ENCODE peak calls at places on chromosome 7, in four cellular contexts. One of them, this sample, is unnamed.

GRCh38 chr7:40298421-40298820 is 163.6 kb downstream of the SUGCT start:
- DNase-seq in caudate nucleus: no peak
- DNase-seq in lung: no peak
- DNase-seq in stimulated activated CD4-positive, alpha-beta T cell treated with anti-CD3 and anti-CD28 coated beads, TNF-alpha, amount 100 ng/mL, for 1 hour: no peak
- DNase-seq in this sample: no peak

GRCh38 chr7:87495366-87495765 is 19.9 kb upstream of the ABCB4 start:
- DNase-seq in lung: no peak
- DNase-seq in caudate nucleus: no peak
- DNase-seq in stimulated activated CD4-positive, alpha-beta T cell treated with anti-CD3 and anti-CD28 coated beads, TNF-alpha, amount 100 ng/mL, for 1 hour: no peak
- DNase-seq in this sample: no peak

GRCh38 chr7:70571986-70572385 is 560.0 kb upstream of the GALNT17 start:
- DNase-seq in caudate nucleus: no peak
- DNase-seq in lung: no peak
- DNase-seq in stimulated activated CD4-positive, alpha-beta T cell treated with anti-CD3 and anti-CD28 coated beads, TNF-alpha, amount 100 ng/mL, for 1 hour: no peak
- DNase-seq in this sample: no peak

GRCh38 chr7:87565877-87566276 is 34.8 kb downstream of the ABCB1 start:
- DNase-seq in stimulated activated CD4-positive, alpha-beta T cell treated with anti-CD3 and anti-CD28 coated beads, TNF-alpha, amount 100 ng/mL, for 1 hour: no peak
- DNase-seq in caudate nucleus: no peak
- DNase-seq in lung: no peak
- DNase-seq in this sample: no peak

GRCh38 chr7:130473289-130473688 is 18.6 kb upstream of the MEST start:
- DNase-seq in stimulated activated CD4-positive, alpha-beta T cell treated with anti-CD3 and anti-CD28 coated beads, TNF-alpha, amount 100 ng/mL, for 1 hour: no peak
- DNase-seq in lung: no peak
- DNase-seq in caudate nucleus: no peak
- DNase-seq in this sample: no peak

GRCh38 chr7:35251606-35252310 is 2.1 kb downstream of the TBX20 start:
- DNase-seq in caudate nucleus: no peak
- DNase-seq in lung: no peak
- DNase-seq in stimulated activated CD4-positive, alpha-beta T cell treated with anti-CD3 and anti-CD28 coated beads, TNF-alpha, amount 100 ng/mL, for 1 hour: no peak
- DNase-seq in this sample: no peak

GRCh38 chr7:518630-519428 is 817 bp downstream of the PDGFA start:
- DNase-seq in caudate nucleus: peak; percentile 49
- DNase-seq in lung: peak; percentile 82
- DNase-seq in stimulated activated CD4-positive, alpha-beta T cell treated with anti-CD3 and anti-CD28 coated beads, TNF-alpha, amount 100 ng/mL, for 1 hour: peak; percentile 37
- DNase-seq in this sample: peak; percentile 91

GRCh38 chr7:24869572-24869971 is 110.4 kb downstream of the OSBPL3 start:
- DNase-seq in stimulated activated CD4-positive, alpha-beta T cell treated with anti-CD3 and anti-CD28 coated beads, TNF-alpha, amount 100 ng/mL, for 1 hour: no peak
- DNase-seq in lung: no peak
- DNase-seq in caudate nucleus: no peak
- DNase-seq in this sample: no peak

GRCh38 chr7:112752576-112752975 is 37.6 kb downstream of the TMEM168 start:
- DNase-seq in lung: no peak
- DNase-seq in caudate nucleus: no peak
- DNase-seq in stimulated activated CD4-positive, alpha-beta T cell treated with anti-CD3 and anti-CD28 coated beads, TNF-alpha, amount 100 ng/mL, for 1 hour: no peak
- DNase-seq in this sample: no peak

GRCh38 chr7:104153287-104153686 is 54.5 kb downstream of the ORC5 start:
- DNase-seq in stimulated activated CD4-positive, alpha-beta T cell treated with anti-CD3 and anti-CD28 coated beads, TNF-alpha, amount 100 ng/mL, for 1 hour: no peak
- DNase-seq in caudate nucleus: no peak
- DNase-seq in lung: no peak
- DNase-seq in this sample: no peak

GRCh38 chr7:123367508-123368122 is 166.8 kb downstream of the IQUB start:
- DNase-seq in lung: no peak
- DNase-seq in caudate nucleus: no peak
- DNase-seq in stimulated activated CD4-positive, alpha-beta T cell treated with anti-CD3 and anti-CD28 coated beads, TNF-alpha, amount 100 ng/mL, for 1 hour: no peak
- DNase-seq in this sample: no peak

GRCh38 chr7:127792528-127793342 is 140.7 kb downstream of the SND1 start:
- DNase-seq in lung: no peak
- DNase-seq in stimulated activated CD4-positive, alpha-beta T cell treated with anti-CD3 and anti-CD28 coated beads, TNF-alpha, amount 100 ng/mL, for 1 hour: peak; percentile 1
- DNase-seq in caudate nucleus: no peak
- DNase-seq in this sample: no peak

GRCh38 chr7:106552645-106553445 is 108.1 kb downstream of the CCDC71L start:
- DNase-seq in caudate nucleus: no peak
- DNase-seq in lung: no peak
- DNase-seq in stimulated activated CD4-positive, alpha-beta T cell treated with anti-CD3 and anti-CD28 coated beads, TNF-alpha, amount 100 ng/mL, for 1 hour: no peak
- DNase-seq in this sample: no peak

GRCh38 chr7:130971297-130971696 is 237.3 kb upstream of the KLF14 start:
- DNase-seq in caudate nucleus: no peak
- DNase-seq in lung: no peak
- DNase-seq in stimulated activated CD4-positive, alpha-beta T cell treated with anti-CD3 and anti-CD28 coated beads, TNF-alpha, amount 100 ng/mL, for 1 hour: no peak
- DNase-seq in this sample: no peak

GRCh38 chr7:47571355-47572100 is 10.4 kb downstream of the TNS3 start:
- DNase-seq in lung: peak; percentile 76
- DNase-seq in stimulated activated CD4-positive, alpha-beta T cell treated with anti-CD3 and anti-CD28 coated beads, TNF-alpha, amount 100 ng/mL, for 1 hour: no peak
- DNase-seq in caudate nucleus: no peak
- DNase-seq in this sample: no peak

GRCh38 chr7:124720195-124720594 is 45.4 kb downstream of the GPR37 start:
- DNase-seq in caudate nucleus: no peak
- DNase-seq in lung: no peak
- DNase-seq in stimulated activated CD4-positive, alpha-beta T cell treated with anti-CD3 and anti-CD28 coated beads, TNF-alpha, amount 100 ng/mL, for 1 hour: no peak
- DNase-seq in this sample: no peak

GRCh38 chr7:2529161-2530075 is 9.8 kb downstream of the LFNG start:
- DNase-seq in stimulated activated CD4-positive, alpha-beta T cell treated with anti-CD3 and anti-CD28 coated beads, TNF-alpha, amount 100 ng/mL, for 1 hour: no peak
- DNase-seq in caudate nucleus: no peak
- DNase-seq in lung: peak; percentile 70
- DNase-seq in this sample: peak; percentile 58

GRCh38 chr7:49001610-49002033 is 77.3 kb downstream of the CDC14C start:
- DNase-seq in lung: no peak
- DNase-seq in stimulated activated CD4-positive, alpha-beta T cell treated with anti-CD3 and anti-CD28 coated beads, TNF-alpha, amount 100 ng/mL, for 1 hour: no peak
- DNase-seq in caudate nucleus: no peak
- DNase-seq in this sample: no peak

GRCh38 chr7:48246073-48246472 is 74.8 kb downstream of the ABCA13 start:
- DNase-seq in caudate nucleus: no peak
- DNase-seq in lung: peak; percentile 57
- DNase-seq in stimulated activated CD4-positive, alpha-beta T cell treated with anti-CD3 and anti-CD28 coated beads, TNF-alpha, amount 100 ng/mL, for 1 hour: no peak
- DNase-seq in this sample: no peak

GRCh38 chr7:30159153-30159552 is 24.4 kb downstream of the MTURN start:
- DNase-seq in caudate nucleus: no peak
- DNase-seq in stimulated activated CD4-positive, alpha-beta T cell treated with anti-CD3 and anti-CD28 coated beads, TNF-alpha, amount 100 ng/mL, for 1 hour: no peak
- DNase-seq in lung: no peak
- DNase-seq in this sample: no peak

GRCh38 chr7:33050425-33051318 is 11.9 kb downstream of the NT5C3A start:
- DNase-seq in stimulated activated CD4-positive, alpha-beta T cell treated with anti-CD3 and anti-CD28 coated beads, TNF-alpha, amount 100 ng/mL, for 1 hour: no peak
- DNase-seq in caudate nucleus: no peak
- DNase-seq in lung: no peak
- DNase-seq in this sample: no peak

GRCh38 chr7:157488326-157488725 is 151.5 kb downstream of the DNAJB6 start:
- DNase-seq in lung: no peak
- DNase-seq in stimulated activated CD4-positive, alpha-beta T cell treated with anti-CD3 and anti-CD28 coated beads, TNF-alpha, amount 100 ng/mL, for 1 hour: no peak
- DNase-seq in caudate nucleus: no peak
- DNase-seq in this sample: no peak

GRCh38 chr7:152076324-152076821 is 50.9 kb downstream of the GALNT11 start:
- DNase-seq in stimulated activated CD4-positive, alpha-beta T cell treated with anti-CD3 and anti-CD28 coated beads, TNF-alpha, amount 100 ng/mL, for 1 hour: no peak
- DNase-seq in lung: no peak
- DNase-seq in caudate nucleus: no peak
- DNase-seq in this sample: peak; percentile 16

GRCh38 chr7:84022686-84023308 is 171.8 kb downstream of the SEMA3A start:
- DNase-seq in lung: no peak
- DNase-seq in stimulated activated CD4-positive, alpha-beta T cell treated with anti-CD3 and anti-CD28 coated beads, TNF-alpha, amount 100 ng/mL, for 1 hour: no peak
- DNase-seq in caudate nucleus: no peak
- DNase-seq in this sample: no peak

GRCh38 chr7:33872870-33873269 is 32.5 kb upstream of the BMPER start:
- DNase-seq in stimulated activated CD4-positive, alpha-beta T cell treated with anti-CD3 and anti-CD28 coated beads, TNF-alpha, amount 100 ng/mL, for 1 hour: no peak
- DNase-seq in caudate nucleus: no peak
- DNase-seq in lung: no peak
- DNase-seq in this sample: no peak

GRCh38 chr7:157840913-157841756 is 504.3 kb downstream of the DNAJB6 start:
- DNase-seq in caudate nucleus: no peak
- DNase-seq in stimulated activated CD4-positive, alpha-beta T cell treated with anti-CD3 and anti-CD28 coated beads, TNF-alpha, amount 100 ng/mL, for 1 hour: no peak
- DNase-seq in lung: no peak
- DNase-seq in this sample: no peak

GRCh38 chr7:94295805-94296204 is 98.9 kb upstream of the COL1A2 start:
- DNase-seq in lung: no peak
- DNase-seq in caudate nucleus: no peak
- DNase-seq in stimulated activated CD4-positive, alpha-beta T cell treated with anti-CD3 and anti-CD28 coated beads, TNF-alpha, amount 100 ng/mL, for 1 hour: no peak
- DNase-seq in this sample: no peak

GRCh38 chr7:114921636-114922150 is at the start of gene MDFIC:
- DNase-seq in lung: no peak
- DNase-seq in stimulated activated CD4-positive, alpha-beta T cell treated with anti-CD3 and anti-CD28 coated beads, TNF-alpha, amount 100 ng/mL, for 1 hour: no peak
- DNase-seq in caudate nucleus: no peak
- DNase-seq in this sample: no peak

GRCh38 chr7:21028186-21028989 is 241.7 kb upstream of the SP8 start:
- DNase-seq in stimulated activated CD4-positive, alpha-beta T cell treated with anti-CD3 and anti-CD28 coated beads, TNF-alpha, amount 100 ng/mL, for 1 hour: no peak
- DNase-seq in caudate nucleus: no peak
- DNase-seq in lung: no peak
- DNase-seq in this sample: no peak

GRCh38 chr7:28075674-28076358 is 104.8 kb downstream of the JAZF1 start:
- DNase-seq in stimulated activated CD4-positive, alpha-beta T cell treated with anti-CD3 and anti-CD28 coated beads, TNF-alpha, amount 100 ng/mL, for 1 hour: no peak
- DNase-seq in lung: no peak
- DNase-seq in caudate nucleus: no peak
- DNase-seq in this sample: no peak

GRCh38 chr7:137994091-137994688 is 7.7 kb downstream of the CREB3L2 start:
- DNase-seq in lung: no peak
- DNase-seq in stimulated activated CD4-positive, alpha-beta T cell treated with anti-CD3 and anti-CD28 coated beads, TNF-alpha, amount 100 ng/mL, for 1 hour: no peak
- DNase-seq in caudate nucleus: no peak
- DNase-seq in this sample: no peak

GRCh38 chr7:66118603-66119002 is 4.0 kb downstream of the CRCP start:
- DNase-seq in stimulated activated CD4-positive, alpha-beta T cell treated with anti-CD3 and anti-CD28 coated beads, TNF-alpha, amount 100 ng/mL, for 1 hour: no peak
- DNase-seq in lung: no peak
- DNase-seq in caudate nucleus: no peak
- DNase-seq in this sample: no peak

GRCh38 chr7:79934727-79935126 is 199.9 kb upstream of the GNAI1 start:
- DNase-seq in stimulated activated CD4-positive, alpha-beta T cell treated with anti-CD3 and anti-CD28 coated beads, TNF-alpha, amount 100 ng/mL, for 1 hour: no peak
- DNase-seq in caudate nucleus: no peak
- DNase-seq in lung: no peak
- DNase-seq in this sample: no peak

GRCh38 chr7:116967254-116967922 is 14.1 kb downstream of the ST7 start:
- DNase-seq in lung: no peak
- DNase-seq in caudate nucleus: no peak
- DNase-seq in stimulated activated CD4-positive, alpha-beta T cell treated with anti-CD3 and anti-CD28 coated beads, TNF-alpha, amount 100 ng/mL, for 1 hour: no peak
- DNase-seq in this sample: no peak